ENCODE peak calls at places on chromosomes 4 and X, in four cellular contexts. L is upper lobe of left lung, X is mesenchymal stem cell, F is Ammon's horn. W is an unnamed sample.

GRCh38 chr4:78656968-78657445 is 105.4 kb downstream of the ANXA3 start:
- DNase-seq in L (peak; percentile 40), X (no peak), F (peak; percentile 76), W (no peak)

GRCh38 chrX:72621619-72622485 is 49.2 kb upstream of the HDAC8 start:
- DNase-seq in L (no peak), X (peak; percentile 45), F (no peak), W (peak; percentile 55)

GRCh38 chrX:86066998-86067397 is 19.6 kb upstream of the CHM start:
- DNase-seq in L (no peak), X (no peak), F (no peak), W (no peak)

GRCh38 chrX:2552621-2553297 is 52.0 kb upstream of the DHRSX start:
- DNase-seq in L (no peak), X (no peak), F (no peak), W (peak; percentile 87)

GRCh38 chr4:183356931-183357675 is 34.9 kb upstream of the CLDN24 start:
- DNase-seq in L (no peak), X (no peak), F (no peak), W (no peak)

GRCh38 chrX:1059576-1060561 is 152.6 kb downstream of the CRLF2 start:
- DNase-seq in L (no peak), X (no peak), F (no peak), W (no peak)

GRCh38 chr4:69849297-69849696 is 10.6 kb downstream of the SULT1E1 start:
- DNase-seq in L (no peak), X (peak; percentile 22), F (no peak), W (no peak)

GRCh38 chr4:86338521-86338920 is 21.3 kb downstream of the MAPK10 start:
- DNase-seq in L (no peak), X (no peak), F (no peak), W (peak; percentile 15)

GRCh38 chr4:34649716-34650115 is 1594.6 kb downstream of the ARAP2 start:
- DNase-seq in L (no peak), X (no peak), F (no peak), W (no peak)

GRCh38 chr4:11954093-11954492 is 525.4 kb upstream of the HS3ST1 start:
- DNase-seq in L (no peak), X (no peak), F (peak; percentile 56), W (no peak)

GRCh38 chr4:184648220-184649025 is 824 bp downstream of the CASP3 start:
- DNase-seq in L (peak; percentile 69), X (peak; percentile 60), F (peak; percentile 66), W (peak; percentile 48)

GRCh38 chr4:138967313-138967712 is 48.3 kb upstream of the NOCT start:
- DNase-seq in L (no peak), X (peak; percentile 49), F (no peak), W (no peak)

GRCh38 chr4:125010776-125011503 is 298.4 kb upstream of the ANKRD50 start:
- DNase-seq in L (no peak), X (no peak), F (no peak), W (no peak)

GRCh38 chr4:142940614-142941013 is 94.5 kb upstream of the INPP4B start:
- DNase-seq in L (no peak), X (no peak), F (peak; percentile 40), W (no peak)

GRCh38 chrX:13688772-13689518 is at the start of gene RAB9A:
- DNase-seq in L (peak; percentile 90), X (peak; percentile 79), F (peak; percentile 78), W (peak; percentile 41)

GRCh38 chrX:55709735-55710134 is 7.8 kb upstream of the RRAGB start:
- DNase-seq in L (no peak), X (no peak), F (no peak), W (no peak)

GRCh38 chr4:185899833-185900232 is 87.8 kb upstream of the SORBS2 start:
- DNase-seq in L (no peak), X (no peak), F (no peak), W (no peak)

GRCh38 chrX:119784747-119785446 is 6.5 kb downstream of the RPL39 start:
- DNase-seq in L (peak; percentile 34), X (peak; percentile 38), F (no peak), W (peak; percentile 17)

GRCh38 chr4:71783972-71784371 is at the start of gene GC:
- DNase-seq in L (no peak), X (no peak), F (no peak), W (no peak)

GRCh38 chr4:19940861-19941260 is 310.8 kb upstream of the SLIT2 start:
- DNase-seq in L (no peak), X (no peak), F (no peak), W (no peak)

W was measured in HFFc6.